ENCODE peak calls at places on chromosomes 5 and 9, in four cellular contexts. One of them, this sample, is unnamed.

GRCh38 chr5:163342301-163342700 is 95.1 kb upstream of the CCNG1 start:
- DNase-seq in stimulated activated CD8-positive, alpha-beta memory T cell treated with anti-CD3 and anti-CD28 coated beads, Interleukin-4, amount 100 ng/mL, for 24 hours: no peak
- DNase-seq in HT1080: no peak
- DNase-seq in EL: no peak
- DNase-seq in this sample: no peak

GRCh38 chr5:10172242-10172641 is 77.4 kb downstream of the ATPSCKMT start:
- DNase-seq in EL: no peak
- DNase-seq in HT1080: no peak
- DNase-seq in stimulated activated CD8-positive, alpha-beta memory T cell treated with anti-CD3 and anti-CD28 coated beads, Interleukin-4, amount 100 ng/mL, for 24 hours: no peak
- DNase-seq in this sample: no peak

GRCh38 chr5:58241383-58241782 is 218.5 kb downstream of the PLK2 start:
- DNase-seq in HT1080: peak
- DNase-seq in EL: peak
- DNase-seq in stimulated activated CD8-positive, alpha-beta memory T cell treated with anti-CD3 and anti-CD28 coated beads, Interleukin-4, amount 100 ng/mL, for 24 hours: no peak
- DNase-seq in this sample: no peak

GRCh38 chr9:107000218-107000617 is 137.3 kb downstream of the ZNF462 start:
- DNase-seq in stimulated activated CD8-positive, alpha-beta memory T cell treated with anti-CD3 and anti-CD28 coated beads, Interleukin-4, amount 100 ng/mL, for 24 hours: no peak
- DNase-seq in HT1080: no peak
- DNase-seq in EL: peak
- DNase-seq in this sample: no peak

GRCh38 chr5:130545291-130545690 is 619.8 kb downstream of the HINT1 start:
- DNase-seq in stimulated activated CD8-positive, alpha-beta memory T cell treated with anti-CD3 and anti-CD28 coated beads, Interleukin-4, amount 100 ng/mL, for 24 hours: no peak
- DNase-seq in EL: no peak
- DNase-seq in HT1080: no peak
- DNase-seq in this sample: no peak

GRCh38 chr5:155556700-155557099 is 543.1 kb downstream of the KIF4B start:
- DNase-seq in EL: no peak
- DNase-seq in HT1080: no peak
- DNase-seq in stimulated activated CD8-positive, alpha-beta memory T cell treated with anti-CD3 and anti-CD28 coated beads, Interleukin-4, amount 100 ng/mL, for 24 hours: no peak
- DNase-seq in this sample: no peak

GRCh38 chr5:35856186-35857003 is at the start of gene IL7R:
- DNase-seq in EL: peak
- DNase-seq in HT1080: peak
- DNase-seq in stimulated activated CD8-positive, alpha-beta memory T cell treated with anti-CD3 and anti-CD28 coated beads, Interleukin-4, amount 100 ng/mL, for 24 hours: no peak
- DNase-seq in this sample: peak

GRCh38 chr9:100505564-100506159 is 32.7 kb downstream of the TMEFF1 start:
- DNase-seq in stimulated activated CD8-positive, alpha-beta memory T cell treated with anti-CD3 and anti-CD28 coated beads, Interleukin-4, amount 100 ng/mL, for 24 hours: peak
- DNase-seq in EL: peak
- DNase-seq in HT1080: peak
- DNase-seq in this sample: peak

GRCh38 chr9:126947529-126947928 is 32.9 kb downstream of the RALGPS1 start:
- DNase-seq in HT1080: no peak
- DNase-seq in stimulated activated CD8-positive, alpha-beta memory T cell treated with anti-CD3 and anti-CD28 coated beads, Interleukin-4, amount 100 ng/mL, for 24 hours: no peak
- DNase-seq in EL: no peak
- DNase-seq in this sample: no peak

This sample was measured in AG08395.